ENCODE peak calls at places on chromosomes 12 and 14, in nine cellular contexts. B is colonic mucosa; E is body of pancreas; U is tibial nerve; X is CD4-positive, CD25-positive, alpha-beta regulatory T cell; J is effector memory CD4-positive, alpha-beta T cell; V is A549; H is GM23338; D is naive thymus-derived CD4-positive, alpha-beta T cell. T is an unnamed sample. For H3K4me1, the result is how much of the 10 kb centered on the place peaks cover.

GRCh38 chr12:5244513-5244972 is 187.4 kb upstream of the NTF3 start:
- DNase-seq in B (peak), E (no peak), U (no peak), X (no peak), J (no peak), V (no peak), H (peak), D (no peak), T (no peak)

GRCh38 chr12:4270670-4271432 is 2.7 kb upstream of the CCND2 start:
- DNase-seq in B (peak), E (peak), U (peak), X (peak), J (peak), V (no peak), H (peak), D (no peak), T (no peak)

GRCh38 chr14:23433457-23433856 is 2.0 kb downstream of the MYH7 start:
- DNase-seq in B (no peak), E (no peak), U (no peak), X (no peak), J (no peak), V (no peak), H (peak), D (no peak), T (peak)

GRCh38 chr14:94646481-94646880 is 34.3 kb downstream of the SERPINA3 start:
- DNase-seq in B (no peak), E (no peak), U (no peak), X (no peak), J (no peak), V (no peak), H (no peak), D (no peak), T (no peak)

GRCh38 chr12:24754690-24755638 is 193.9 kb downstream of the BCAT1 start:
- DNase-seq in B (no peak), E (no peak), U (no peak), X (no peak), J (no peak), V (no peak), H (no peak), D (no peak), T (no peak)

GRCh38 chr14:83566567-83566966 is 1963.4 kb upstream of the FLRT2 start:
- DNase-seq in B (no peak), E (no peak), U (no peak), X (no peak), J (no peak), V (no peak), H (no peak), D (no peak), T (no peak)

GRCh38 chr14:67665886-67666285 is 8.5 kb downstream of the VTI1B start:
- DNase-seq in B (no peak), E (no peak), U (no peak), X (no peak), J (no peak), V (no peak), H (no peak), D (no peak), T (no peak)

GRCh38 chr12:55631056-55631455 is 5.6 kb upstream of the OR10P1 start:
- DNase-seq in B (no peak), E (no peak), U (no peak), X (no peak), J (no peak), V (no peak), H (no peak), D (no peak), T (no peak)

GRCh38 chr12:56633465-56634241 is 3.5 kb upstream of the BAZ2A start:
- DNase-seq in B (no peak), E (no peak), U (no peak), X (no peak), J (no peak), V (no peak), H (no peak), D (no peak), T (no peak)

GRCh38 chr12:56632701-56633464 is 2.8 kb upstream of the BAZ2A start:
- DNase-seq in B (no peak), E (no peak), U (no peak), X (no peak), J (no peak), V (no peak), H (no peak), D (no peak), T (no peak)

GRCh38 chr12:56630180-56630632 is at the start of gene BAZ2A:
- DNase-seq in B (peak), E (peak), U (peak), X (peak), J (peak), V (peak), H (peak), D (peak), T (peak)

GRCh38 chr12:56634242-56634836 is 4.2 kb upstream of the BAZ2A start:
- DNase-seq in B (peak), E (peak), U (no peak), X (peak), J (peak), V (peak), H (peak), D (no peak), T (peak)

DNA sequence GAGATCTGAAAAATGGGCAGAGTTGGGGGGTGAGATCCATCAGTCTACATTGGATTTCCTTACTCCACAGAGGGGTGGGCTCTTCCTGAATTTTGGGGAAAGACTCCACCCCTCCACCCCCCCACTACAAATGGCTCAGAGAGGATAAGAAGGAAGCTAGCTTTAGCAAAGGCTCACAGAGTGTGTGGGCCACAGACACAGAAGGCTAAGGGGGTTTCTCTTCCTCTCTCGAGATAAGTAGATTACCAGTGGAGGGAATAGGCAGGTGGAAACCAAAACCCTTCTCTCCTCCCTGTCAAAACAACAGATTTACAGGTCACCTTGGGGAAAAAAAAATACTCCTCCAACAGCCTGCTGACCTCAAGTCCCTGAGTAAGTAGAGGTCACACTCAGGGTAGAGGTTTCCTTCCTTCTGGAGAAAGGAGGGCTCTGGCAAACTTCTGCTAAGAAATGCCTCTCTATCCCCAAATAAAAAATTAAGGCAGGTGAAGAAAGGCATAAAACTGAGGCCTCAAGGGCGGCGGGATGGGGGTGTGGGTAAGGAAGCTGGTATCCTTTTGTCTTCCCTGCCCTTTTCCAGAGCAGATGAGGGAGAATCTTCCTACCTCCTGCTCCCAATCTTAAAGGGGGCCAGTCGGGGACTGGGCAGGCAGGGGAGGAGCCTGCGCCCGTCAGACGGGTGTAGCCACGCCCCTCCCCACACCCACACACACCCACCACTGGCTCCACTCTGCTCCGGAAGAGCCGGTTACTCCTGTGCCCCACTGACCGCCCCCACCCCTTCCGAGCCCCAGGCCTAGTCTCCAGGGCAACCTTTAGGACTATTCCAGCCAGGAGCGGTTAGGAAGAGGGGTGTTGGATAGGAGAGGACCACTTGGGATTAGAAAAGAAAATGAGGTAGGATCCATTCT is 1.9 kb upstream of the BAZ2A start:
- DNase-seq in B (peak), E (peak), U (peak), X (peak), J (peak), V (peak), H (peak), D (peak), T (peak)
- H3K4me1 ChIP-seq in B (under half), E (half or more), U (under half), X (half or more), J (half or more), V (under half), H (half or more), D (half or more), T (half or more)

GRCh38 chr14:104690861-104691455 is 1.5 kb downstream of the INF2 start:
- DNase-seq in B (no peak), E (no peak), U (no peak), X (no peak), J (no peak), V (no peak), H (no peak), D (no peak), T (no peak)
- H3K4me1 ChIP-seq in B (under half), E (under half), U (under half), X (half or more), J (half or more), V (half or more), H (under half), D (half or more), T (under half)

GRCh38 chr12:81086342-81086741 is 8.5 kb downstream of the ACSS3 start:
- DNase-seq in B (no peak), E (no peak), U (no peak), X (no peak), J (no peak), V (no peak), H (peak), D (no peak), T (no peak)
- H3K4me1 ChIP-seq in B (under half), E (under half), U (under half), X (under half), J (under half), V (under half), H (half or more), D (under half), T (under half)

GRCh38 chr12:47218191-47218654 is 138.5 kb upstream of the AMIGO2 start:
- DNase-seq in B (no peak), E (no peak), U (no peak), X (no peak), J (no peak), V (no peak), H (no peak), D (no peak), T (no peak)
- H3K4me1 ChIP-seq in B (under half), E (under half), U (under half), X (half or more), J (under half), V (half or more), H (under half), D (under half), T (under half)

DNA sequence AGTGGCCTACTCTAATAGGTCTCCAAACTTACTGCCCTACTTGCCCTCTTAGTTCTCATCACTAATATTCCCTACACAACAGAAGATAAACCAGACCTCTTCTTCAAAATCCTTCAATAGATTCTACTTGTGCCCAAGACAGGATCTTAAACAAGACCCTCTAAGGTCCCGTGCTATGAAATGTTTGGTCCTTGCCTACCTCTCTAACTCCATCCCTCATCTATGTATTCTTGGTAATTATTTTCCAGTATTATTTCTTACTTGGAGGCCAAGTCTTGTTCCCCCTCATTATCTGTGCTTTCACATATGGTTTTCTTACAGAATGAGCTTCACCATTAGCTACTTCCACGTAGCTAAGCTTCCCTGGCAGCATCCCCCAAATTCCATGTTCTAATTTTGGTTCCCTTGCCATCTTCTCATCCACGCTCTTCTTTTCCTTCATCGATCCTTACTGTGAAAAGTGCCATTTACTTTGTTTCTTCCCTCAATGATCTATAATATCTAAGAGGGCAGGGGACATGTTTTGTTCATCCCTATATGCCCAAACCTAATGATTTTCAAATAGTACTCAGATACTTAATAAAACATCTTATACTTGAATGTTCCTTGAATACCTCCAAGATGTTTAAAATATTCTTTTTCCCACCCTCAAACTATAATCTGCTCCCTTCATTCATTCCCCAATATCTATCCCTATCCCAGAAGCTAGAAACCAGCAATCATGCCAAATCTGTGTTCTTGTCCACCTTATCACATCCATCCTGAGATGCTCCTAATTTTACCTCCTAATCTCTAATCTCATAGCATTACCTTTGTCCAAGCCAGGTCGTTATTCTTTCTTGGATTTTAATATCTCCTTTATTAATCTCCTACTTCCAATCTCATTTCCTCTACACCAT is 10.1 kb downstream of the HNRNPC start:
- DNase-seq in B (no peak), E (no peak), U (no peak), X (no peak), J (no peak), V (no peak), H (no peak), D (no peak), T (no peak)
- H3K4me1 ChIP-seq in B (under half), E (half or more), U (under half), X (half or more), J (half or more), V (half or more), H (under half), D (half or more), T (half or more)

GRCh38 chr12:104296718-104297117 is 6.8 kb upstream of the EID3 start:
- DNase-seq in B (no peak), E (no peak), U (no peak), X (no peak), J (no peak), V (no peak), H (no peak), D (no peak), T (no peak)
- H3K4me1 ChIP-seq in B (under half), E (under half), U (under half), X (under half), J (under half), V (half or more), H (under half), D (under half), T (under half)

GRCh38 chr14:34122650-34123049 is 171.8 kb upstream of the EGLN3 start:
- DNase-seq in B (no peak), E (no peak), U (no peak), X (no peak), J (no peak), V (no peak), H (no peak), D (no peak), T (no peak)
- H3K4me1 ChIP-seq in B (under half), E (under half), U (under half), X (under half), J (under half), V (under half), H (under half), D (under half), T (under half)

T was measured in gastrocnemius medialis.